ENCODE peak calls at places on chromosomes 2 and 18, in six cellular contexts. A is SK-N-SH, W is GM23248, E is MM.1S, D is PC-3, R is HCT116. S is an unnamed sample. For H3K9me2, the result is how much of the 10 kb centered on the place peaks cover.

GRCh38 chr2:154264024-154264423 is 392.3 kb downstream of the GALNT13 start:
- DNase-seq in E (no peak), A (no peak), R (peak), D (peak), W (no peak), S (no peak)

GRCh38 chr2:33322099-33322498 is 154.3 kb upstream of the RASGRP3 start:
- DNase-seq in D (no peak), R (no peak), W (peak), A (no peak), E (no peak), S (no peak)

GRCh38 chr2:24721470-24721869 is 71.7 kb downstream of the PTRHD1 start:
- DNase-seq in D (peak), W (peak), R (no peak), A (peak), E (no peak), S (no peak)

GRCh38 chr2:43133708-43134570 is 92.5 kb downstream of the ZFP36L2 start:
- DNase-seq in D (no peak), E (peak), W (no peak), A (peak), R (no peak), S (no peak)

GRCh38 chr2:8310557-8311455 is 371.1 kb upstream of the ID2 start:
- DNase-seq in D (no peak), E (no peak), W (no peak), A (no peak), R (no peak), S (no peak)

GRCh38 chr2:20190862-20191713 is 33.8 kb downstream of the SDC1 start:
- DNase-seq in A (no peak), W (no peak), D (peak), R (no peak), E (peak), S (no peak)

GRCh38 chr2:7788736-7789135 is 871.5 kb downstream of the RNF144A start:
- DNase-seq in A (no peak), D (peak), R (no peak), W (no peak), E (no peak), S (no peak)

GRCh38 chr2:149134335-149134923 is 95.9 kb downstream of the LYPD6B start:
- DNase-seq in A (peak), R (no peak), D (peak), E (no peak), W (no peak), S (no peak)

GRCh38 chr2:13050764-13051163 is 334.0 kb downstream of the TRIB2 start:
- DNase-seq in D (no peak), E (no peak), R (no peak), A (no peak), W (peak), S (no peak)

GRCh38 chr2:172273910-172274571 is 153.3 kb upstream of the ITGA6 start:
- DNase-seq in W (no peak), D (no peak), A (no peak), E (no peak), R (no peak), S (no peak)

GRCh38 chr2:130824492-130825061 is 12.1 kb upstream of the ARHGEF4 start:
- DNase-seq in W (peak), A (no peak), D (peak), R (no peak), E (peak), S (no peak)

GRCh38 chr2:113977660-113978523 is 88.0 kb downstream of the ACTR3 start:
- DNase-seq in D (peak), E (no peak), R (peak), A (no peak), W (peak), S (no peak)

GRCh38 chr18:24121625-24122024 is 17.2 kb upstream of the CABYR start:
- DNase-seq in W (no peak), E (no peak), D (no peak), R (no peak), A (no peak), S (no peak)

GRCh38 chr18:21656402-21656801 is 44.3 kb downstream of the SNRPD1 start:
- DNase-seq in D (peak), W (peak), R (no peak), A (no peak), E (no peak), S (no peak)

GRCh38 chr2:143505542-143505941 is 376.3 kb downstream of the ARHGAP15 start:
- DNase-seq in E (no peak), W (no peak), A (no peak), D (no peak), R (no peak), S (peak)

GRCh38 chr18:79918089-79919011 is 33.1 kb downstream of the SLC66A2 start:
- DNase-seq in E (no peak), D (no peak), W (no peak), R (no peak), A (no peak), S (no peak)

GRCh38 chr2:136134126-136134525 is 16.2 kb upstream of the CXCR4 start:
- DNase-seq in E (no peak), A (no peak), W (no peak), D (no peak), R (no peak), S (no peak)

GRCh38 chr2:42928692-42929576 is 136.6 kb upstream of the HAAO start:
- DNase-seq in W (peak), E (no peak), D (peak), R (no peak), A (peak), S (peak)

GRCh38 chr2:193810533-193810932 is 1615.8 kb upstream of the TMEFF2 start:
- DNase-seq in R (no peak), E (peak), A (no peak), W (no peak), D (peak), S (no peak)

GRCh38 chr2:151916632-151917031 is 88.4 kb upstream of the ARL5A start:
- DNase-seq in W (no peak), R (no peak), D (no peak), E (no peak), A (peak), S (no peak)

GRCh38 chr2:1658394-1659151 is 85.7 kb downstream of the PXDN start:
- DNase-seq in W (no peak), A (no peak), R (no peak), D (no peak), E (no peak), S (no peak)

GRCh38 chr2:8393506-8393905 is 288.4 kb upstream of the ID2 start:
- DNase-seq in W (no peak), R (no peak), A (no peak), E (no peak), D (no peak), S (no peak)

GRCh38 chr2:241275910-241276309 is 39.6 kb downstream of the HDLBP start:
- DNase-seq in E (no peak), D (no peak), R (no peak), W (no peak), A (no peak), S (no peak)

GRCh38 chr2:241282553-241282952 is 32.9 kb downstream of the HDLBP start:
- DNase-seq in E (no peak), R (no peak), D (no peak), W (no peak), A (no peak), S (no peak)

GRCh38 chr2:241280291-241280690 is 35.2 kb downstream of the HDLBP start:
- DNase-seq in E (peak), D (no peak), W (no peak), R (no peak), A (no peak), S (no peak)

GRCh38 chr2:241279413-241279812 is 36.1 kb downstream of the HDLBP start:
- DNase-seq in D (no peak), R (no peak), W (peak), A (no peak), E (no peak), S (no peak)

GRCh38 chr2:241279828-241280227 is 35.6 kb downstream of the HDLBP start:
- DNase-seq in D (no peak), W (no peak), E (no peak), A (no peak), R (no peak), S (no peak)
- H3K4me2 ChIP-seq in D (no peak), W (no peak), E (peak), A (no peak), R (no peak), S (no peak)

GRCh38 chr2:233822781-233823730 is 31.3 kb downstream of the HJURP start:
- DNase-seq in E (no peak), D (no peak), R (no peak), W (no peak), A (no peak), S (no peak)

GRCh38 chr2:233823731-233824121 is 30.6 kb downstream of the HJURP start:
- DNase-seq in R (no peak), D (no peak), E (no peak), A (no peak), W (no peak), S (peak)

GRCh38 chr2:233821196-233821595 is 33.1 kb downstream of the HJURP start:
- DNase-seq in R (no peak), E (no peak), A (no peak), D (no peak), W (no peak), S (no peak)

GRCh38 chr2:233821709-233822100 is 32.6 kb downstream of the HJURP start:
- DNase-seq in W (no peak), A (no peak), E (no peak), D (no peak), R (no peak), S (no peak)

DNA sequence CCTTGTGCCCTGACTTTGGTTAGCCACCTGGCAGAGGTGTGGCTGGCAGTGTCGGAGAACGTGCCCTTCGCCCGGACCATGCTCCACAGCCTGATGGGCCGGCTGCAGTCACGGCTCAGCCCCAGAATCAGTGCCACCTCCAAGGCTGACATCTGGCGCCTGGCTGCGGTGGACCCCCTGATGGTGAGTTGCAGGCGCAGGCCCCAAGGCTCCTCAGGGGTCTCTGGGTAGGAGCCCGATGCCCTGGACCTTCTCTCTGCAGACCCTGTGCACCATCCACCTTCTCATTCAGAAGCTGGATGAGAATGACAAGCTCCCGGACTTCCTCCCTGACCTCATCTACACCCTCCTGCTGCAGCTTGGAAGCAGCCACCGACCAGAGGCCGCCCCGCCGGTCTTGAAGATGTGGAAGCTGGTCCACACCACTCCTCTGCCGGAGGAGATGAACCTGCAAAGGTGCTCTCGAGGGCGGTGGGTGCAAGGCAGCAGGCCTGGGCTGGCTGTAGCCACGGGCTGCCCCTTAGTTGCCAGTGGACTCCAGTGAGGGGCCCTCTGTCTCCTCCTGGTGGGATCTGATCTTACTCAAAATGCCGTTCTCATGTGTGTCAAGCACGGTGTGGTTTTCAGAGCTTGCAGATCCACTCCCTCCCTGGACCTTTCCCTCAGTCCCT is 32.1 kb downstream of the HJURP start:
- DNase-seq in A (no peak), D (no peak), E (no peak), W (no peak), R (no peak), S (no peak)
- H3K9ac ChIP-seq in A (no peak), D (no peak), E (no peak), W (no peak), R (no peak), S (peak)

GRCh38 chr2:233638836-233639235 is 2.6 kb downstream of the UGT1A10 start:
- DNase-seq in W (no peak), E (no peak), R (no peak), A (no peak), D (no peak), S (peak)

GRCh38 chr2:233643128-233643527 is 6.9 kb downstream of the UGT1A10 start:
- DNase-seq in W (peak), E (no peak), A (no peak), R (peak), D (peak), S (peak)

DNA sequence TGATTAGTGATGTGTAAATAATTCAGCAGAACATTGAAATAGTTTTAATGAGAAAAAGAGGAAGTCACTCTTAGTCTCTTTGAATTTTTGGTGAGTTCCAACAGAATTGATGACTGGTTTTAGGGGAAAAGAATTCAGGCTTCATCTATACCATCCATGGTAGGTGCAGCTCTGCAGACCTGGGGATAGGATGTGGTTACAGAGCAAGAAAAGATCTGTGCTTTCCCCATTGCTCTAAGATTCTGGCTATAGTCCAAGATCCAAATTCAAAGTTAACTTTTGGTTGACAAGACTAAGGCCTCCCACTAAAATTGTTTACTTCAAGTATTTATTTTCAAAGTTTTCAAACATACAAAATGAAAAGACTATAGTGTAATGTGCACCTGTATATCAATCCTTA is 3.6 kb downstream of the UGT1A10 start:
- DNase-seq in D (no peak), W (no peak), E (no peak), A (no peak), R (no peak), S (no peak)
- H3K9me2 ChIP-seq in D (under half), W (under half), E (under half), A (under half), R (under half), S (under half)

DNA sequence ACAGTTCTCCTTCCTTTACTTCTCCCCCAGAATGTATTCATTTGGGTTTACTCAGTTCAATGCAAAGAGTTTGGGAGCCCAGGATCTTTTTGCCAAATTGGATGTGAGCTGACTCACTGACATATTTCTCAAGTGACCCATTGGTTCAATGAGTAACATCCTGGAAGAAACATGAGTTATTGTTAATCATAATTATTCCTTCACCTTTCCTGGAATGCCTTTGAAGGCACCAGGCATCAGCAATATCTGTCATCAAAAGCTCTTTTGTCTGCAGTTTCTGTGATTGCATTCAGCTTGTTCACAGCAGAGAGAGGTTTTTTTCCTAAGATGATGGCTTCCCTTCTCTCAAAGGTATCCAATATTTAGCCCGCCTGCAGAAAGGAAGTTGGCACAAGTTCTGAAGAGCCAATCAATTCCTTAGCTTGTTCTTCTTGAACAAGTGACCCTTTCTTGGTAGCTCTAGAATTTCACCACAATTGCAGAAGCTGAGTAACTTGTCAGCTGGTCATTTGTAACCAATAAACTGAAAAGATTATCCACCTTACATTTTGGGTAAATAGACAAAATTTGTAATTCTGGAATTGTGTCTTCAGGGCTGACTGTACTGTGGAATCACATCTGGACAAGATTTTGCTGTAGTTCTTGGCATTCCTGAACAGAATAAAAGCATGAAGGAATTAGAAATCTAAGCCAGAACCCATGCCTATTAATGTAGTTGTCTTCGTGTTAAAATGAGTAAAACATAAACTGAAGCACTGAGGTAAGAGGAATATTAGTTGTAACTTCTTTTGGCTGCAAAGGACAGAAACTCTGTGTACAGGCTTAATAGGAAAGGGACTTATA is 72.2 kb upstream of the TMEM17 start:
- DNase-seq in E (no peak), W (peak), A (no peak), D (peak), R (peak), S (no peak)
- H3K4me2 ChIP-seq in E (no peak), W (peak), A (peak), D (peak), R (peak), S (no peak)

DNA sequence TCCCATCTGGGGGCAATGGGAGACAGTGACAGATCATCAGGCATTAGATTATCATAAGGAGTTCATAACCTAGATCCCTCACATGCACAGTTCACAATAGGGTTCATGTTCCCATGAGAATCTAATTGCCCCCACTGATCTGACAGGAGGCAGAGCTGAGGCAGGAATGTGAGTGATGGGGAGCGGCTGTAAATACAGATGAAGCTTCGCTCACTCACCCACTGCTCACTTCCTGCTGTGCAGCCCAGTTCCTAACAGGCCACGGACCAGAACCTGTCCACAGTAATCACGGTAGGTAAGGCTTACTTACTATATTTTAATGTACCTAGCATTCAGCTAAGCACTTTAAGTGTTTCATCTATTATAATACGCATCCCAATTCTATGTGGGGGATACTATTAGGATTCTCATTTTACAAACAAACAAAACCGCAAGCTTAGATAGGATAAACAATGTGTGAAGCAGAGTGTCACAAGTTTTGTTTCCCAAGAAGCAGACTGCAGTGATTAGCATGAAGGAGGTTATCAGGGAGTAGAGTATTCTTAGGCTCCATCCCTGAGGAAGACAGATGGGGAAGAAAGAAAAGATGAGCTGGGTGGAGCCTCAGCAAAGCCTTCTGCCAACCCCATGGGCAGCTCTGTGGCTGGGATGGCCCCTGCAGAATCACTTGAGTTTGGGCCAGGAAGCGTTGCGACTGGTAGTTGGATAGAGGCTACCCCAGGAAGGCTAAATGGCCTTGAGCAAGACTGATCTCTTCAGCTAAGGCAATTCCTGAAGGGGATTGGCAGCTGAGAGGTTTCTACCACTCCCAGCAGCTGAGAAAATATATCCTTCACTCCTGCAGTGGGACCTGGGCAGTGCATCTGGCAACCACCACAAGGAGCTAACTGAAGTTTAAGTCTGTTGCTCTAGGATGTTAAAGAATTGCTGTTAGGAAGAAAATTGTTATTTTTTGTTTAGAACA is 133.1 kb downstream of the MREG start:
- DNase-seq in W (no peak), R (no peak), A (no peak), E (no peak), D (peak), S (no peak)
- H3K9ac ChIP-seq in W (no peak), R (no peak), A (no peak), E (no peak), D (no peak), S (no peak)

DNA sequence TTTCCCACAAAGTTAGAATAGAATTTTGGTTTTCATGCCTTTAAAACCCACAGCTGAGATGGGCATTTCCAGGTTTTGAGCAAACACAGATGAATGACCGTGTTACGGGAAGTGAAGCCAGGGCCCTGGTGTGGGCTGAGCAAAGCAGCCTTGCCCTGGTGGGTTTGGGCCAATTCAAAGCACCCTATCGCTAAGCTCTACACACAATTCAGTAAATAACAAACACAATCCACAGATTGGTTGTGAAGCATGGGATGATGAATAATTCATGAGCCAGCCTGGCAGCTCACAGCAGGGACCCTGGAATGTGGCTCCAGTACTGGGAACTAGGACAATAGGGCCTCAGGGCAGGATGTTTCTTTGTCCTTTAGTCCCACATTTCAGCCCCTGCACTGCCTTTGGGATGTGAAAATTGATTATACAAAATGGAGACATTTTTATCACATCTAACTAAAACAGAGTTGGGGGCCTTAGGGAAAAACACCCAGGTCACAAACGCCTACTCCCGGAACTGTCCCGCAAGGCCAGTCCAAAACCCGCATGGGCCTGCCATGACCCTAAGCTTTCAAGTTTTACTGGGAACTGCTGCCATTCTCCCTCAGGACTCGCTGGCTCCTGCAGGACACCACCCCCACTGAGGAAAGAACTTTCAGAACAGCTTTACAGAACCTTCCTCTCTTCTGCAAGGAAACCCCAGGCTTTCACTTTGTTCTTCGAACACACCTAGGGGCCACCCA is 320.2 kb upstream of the HS6ST1 start:
- DNase-seq in D (no peak), E (no peak), R (no peak), A (peak), W (peak), S (no peak)
- H3K9me2 ChIP-seq in D (under half), E (under half), R (under half), A (under half), W (under half), S (under half)

S was measured in Karpas-422.